ENCODE peak calls at places on chromosomes 6 and 20, in ten cellular contexts. W, A, Z, M, J, O, I, F, R and P are unnamed samples.

GRCh38 chr20:62391165-62392076 is 4.5 kb downstream of the RPS21 start:
- DNase-seq in W (no peak), A (no peak), Z (no peak), M (no peak), J (no peak), O (no peak), I (no peak), F (peak), R (no peak), P (no peak)

GRCh38 chr20:24194133-24194532 is 205.6 kb upstream of the GGTLC1 start:
- DNase-seq in W (no peak), A (no peak), Z (no peak), M (no peak), J (no peak), O (no peak), I (no peak), F (no peak), R (no peak), P (no peak)

GRCh38 chr6:2118136-2118535 is 127.3 kb downstream of the GMDS start:
- DNase-seq in W (no peak), A (no peak), Z (no peak), M (no peak), J (no peak), O (no peak), I (no peak), F (no peak), R (no peak), P (no peak)

GRCh38 chr20:60966031-60966430 is 286.0 kb upstream of the CDH4 start:
- DNase-seq in W (no peak), A (no peak), Z (no peak), M (no peak), J (no peak), O (no peak), I (no peak), F (no peak), R (no peak), P (no peak)

GRCh38 chr6:33746036-33746600 is 587 bp downstream of the IP6K3 start:
- DNase-seq in W (peak), A (peak), Z (no peak), M (peak), J (peak), O (peak), I (no peak), F (no peak), R (peak), P (no peak)

GRCh38 chr6:84897874-84898635 is 133.7 kb upstream of the TBX18 start:
- DNase-seq in W (peak), A (peak), Z (no peak), M (no peak), J (no peak), O (no peak), I (peak), F (no peak), R (no peak), P (no peak)

GRCh38 chr6:132483779-132484679 is 28.9 kb downstream of the STX7 start:
- DNase-seq in W (peak), A (peak), Z (peak), M (peak), J (no peak), O (peak), I (peak), F (no peak), R (no peak), P (no peak)

GRCh38 chr20:2955257-2955950 is 82.1 kb downstream of the PTPRA start:
- DNase-seq in W (no peak), A (no peak), Z (no peak), M (no peak), J (peak), O (no peak), I (no peak), F (no peak), R (no peak), P (no peak)

GRCh38 chr6:86856937-86857563 is 80.3 kb upstream of the HTR1E start:
- DNase-seq in W (peak), A (no peak), Z (peak), M (no peak), J (no peak), O (no peak), I (peak), F (peak), R (no peak), P (no peak)

GRCh38 chr20:46371656-46372055 is 34.8 kb downstream of the ELMO2 start:
- DNase-seq in W (no peak), A (no peak), Z (no peak), M (no peak), J (peak), O (no peak), I (no peak), F (no peak), R (no peak), P (no peak)

GRCh38 chr20:37651932-37652331 is 41.9 kb upstream of the CTNNBL1 start:
- DNase-seq in W (no peak), A (no peak), Z (peak), M (no peak), J (peak), O (peak), I (peak), F (peak), R (no peak), P (no peak)

GRCh38 chr6:69915346-69915745 is 49.0 kb downstream of the COL19A1 start:
- DNase-seq in W (no peak), A (no peak), Z (no peak), M (no peak), J (no peak), O (no peak), I (no peak), F (no peak), R (no peak), P (no peak)

GRCh38 chr6:114404339-114404955 is 61.6 kb upstream of the HS3ST5 start:
- DNase-seq in W (no peak), A (no peak), Z (no peak), M (no peak), J (no peak), O (no peak), I (no peak), F (no peak), R (no peak), P (no peak)

GRCh38 chr20:63950701-63951397 is 5.4 kb downstream of the UCKL1 start:
- DNase-seq in W (no peak), A (no peak), Z (no peak), M (no peak), J (peak), O (peak), I (no peak), F (no peak), R (no peak), P (no peak)

GRCh38 chr6:81747327-81747726 is 5.2 kb downstream of the TENT5A start:
- DNase-seq in W (no peak), A (no peak), Z (no peak), M (no peak), J (no peak), O (no peak), I (no peak), F (no peak), R (no peak), P (no peak)

GRCh38 chr6:104537185-104537584 is 322.5 kb downstream of the HACE1 start:
- DNase-seq in W (peak), A (no peak), Z (no peak), M (no peak), J (no peak), O (no peak), I (no peak), F (no peak), R (no peak), P (no peak)

GRCh38 chr20:22339091-22339881 is 245.1 kb downstream of the FOXA2 start:
- DNase-seq in W (peak), A (peak), Z (peak), M (no peak), J (no peak), O (no peak), I (peak), F (peak), R (no peak), P (peak)

GRCh38 chr6:146904596-146904995 is 299.6 kb upstream of the STXBP5 start:
- DNase-seq in W (no peak), A (no peak), Z (no peak), M (no peak), J (no peak), O (no peak), I (no peak), F (no peak), R (no peak), P (no peak)

GRCh38 chr6:108728826-108729225 is 119.4 kb upstream of the ARMC2 start:
- DNase-seq in W (no peak), A (no peak), Z (no peak), M (no peak), J (no peak), O (no peak), I (peak), F (no peak), R (no peak), P (no peak)

GRCh38 chr20:20546402-20546801 is 166.0 kb downstream of the RALGAPA2 start:
- DNase-seq in W (no peak), A (no peak), Z (no peak), M (no peak), J (peak), O (no peak), I (no peak), F (no peak), R (no peak), P (no peak)

DNA sequence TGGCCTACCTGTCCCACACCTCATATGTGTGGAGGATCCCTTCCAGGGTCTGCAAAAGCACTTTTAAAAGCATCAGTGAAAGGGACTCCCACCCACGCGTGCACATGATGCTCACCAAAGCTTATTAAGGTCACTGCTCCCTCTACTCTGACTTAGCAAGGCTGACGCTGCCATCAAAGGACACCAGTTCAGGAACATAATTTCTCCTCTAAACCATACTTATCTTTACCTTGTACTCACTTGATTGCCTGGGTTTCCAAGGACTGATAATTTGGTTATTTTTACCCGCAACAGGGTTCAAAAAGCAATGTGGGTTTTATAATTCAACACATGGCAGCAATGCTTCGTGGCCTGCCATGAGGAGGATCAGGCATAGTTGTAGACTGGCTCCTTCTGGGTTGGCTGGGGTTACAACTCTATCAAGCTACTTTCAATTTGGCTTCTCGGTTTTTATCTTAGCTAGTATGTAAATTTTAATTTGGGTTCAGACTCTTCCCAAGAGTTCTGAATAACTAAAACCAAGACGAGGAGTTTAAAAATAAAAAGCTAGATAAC is 52.2 kb upstream of the EMILIN3 start:
- DNase-seq in W (no peak), A (no peak), Z (no peak), M (no peak), J (no peak), O (no peak), I (no peak), F (no peak), R (no peak), P (no peak)
- TF ChIP-seq POLR2A in W (no peak), A (no peak), Z (no peak), M (no peak), J (no peak), O (no peak), I (no peak), F (no peak), R (no peak), P (no peak)

GRCh38 chr6:116371384-116372209 is 850 bp downstream of the DSE start:
- DNase-seq in W (peak), A (peak), Z (no peak), M (peak), J (peak), O (peak), I (peak), F (peak), R (peak), P (peak)

GRCh38 chr6:116370328-116370716 is 425 bp upstream of the DSE start:
- DNase-seq in W (no peak), A (no peak), Z (no peak), M (no peak), J (no peak), O (no peak), I (peak), F (no peak), R (no peak), P (peak)

GRCh38 chr6:116373300-116373699 is 2.6 kb downstream of the DSE start:
- DNase-seq in W (peak), A (no peak), Z (no peak), M (no peak), J (no peak), O (no peak), I (no peak), F (no peak), R (no peak), P (no peak)

GRCh38 chr6:116369540-116370327 is 1.0 kb upstream of the DSE start:
- DNase-seq in W (no peak), A (no peak), Z (no peak), M (no peak), J (no peak), O (no peak), I (no peak), F (no peak), R (no peak), P (no peak)

GRCh38 chr6:116370717-116371383 is at the start of gene DSE:
- DNase-seq in W (peak), A (peak), Z (peak), M (peak), J (peak), O (peak), I (peak), F (peak), R (peak), P (peak)
- TF ChIP-seq POLR2A in W (peak), A (peak), Z (no peak), M (peak), J (peak), O (peak), I (peak), F (peak), R (peak), P (peak)

DNA sequence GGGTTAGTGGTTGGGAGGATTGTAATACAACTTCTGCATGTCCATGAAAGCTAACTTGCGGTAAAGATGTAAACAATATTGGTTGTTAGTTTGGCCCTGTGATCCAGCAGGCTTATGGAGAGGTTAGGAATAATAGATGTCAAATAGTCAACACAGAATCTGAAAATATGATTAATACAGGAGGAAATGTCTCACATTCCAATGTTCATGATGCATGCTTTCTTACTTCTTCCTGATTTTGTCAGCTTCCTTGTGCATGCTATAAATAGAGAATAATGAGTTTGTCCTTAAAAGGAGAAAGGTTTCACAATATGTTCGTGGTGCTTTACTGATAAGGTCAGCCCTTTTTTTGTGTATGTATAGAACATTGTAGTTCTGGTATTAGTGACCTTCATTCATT is 136.7 kb downstream of the MMUT start:
- DNase-seq in W (peak), A (peak), Z (no peak), M (no peak), J (no peak), O (no peak), I (peak), F (no peak), R (no peak), P (no peak)
- TF ChIP-seq POLR2A in W (no peak), A (no peak), Z (no peak), M (no peak), J (no peak), O (no peak), I (no peak), F (no peak), R (no peak), P (no peak)

DNA sequence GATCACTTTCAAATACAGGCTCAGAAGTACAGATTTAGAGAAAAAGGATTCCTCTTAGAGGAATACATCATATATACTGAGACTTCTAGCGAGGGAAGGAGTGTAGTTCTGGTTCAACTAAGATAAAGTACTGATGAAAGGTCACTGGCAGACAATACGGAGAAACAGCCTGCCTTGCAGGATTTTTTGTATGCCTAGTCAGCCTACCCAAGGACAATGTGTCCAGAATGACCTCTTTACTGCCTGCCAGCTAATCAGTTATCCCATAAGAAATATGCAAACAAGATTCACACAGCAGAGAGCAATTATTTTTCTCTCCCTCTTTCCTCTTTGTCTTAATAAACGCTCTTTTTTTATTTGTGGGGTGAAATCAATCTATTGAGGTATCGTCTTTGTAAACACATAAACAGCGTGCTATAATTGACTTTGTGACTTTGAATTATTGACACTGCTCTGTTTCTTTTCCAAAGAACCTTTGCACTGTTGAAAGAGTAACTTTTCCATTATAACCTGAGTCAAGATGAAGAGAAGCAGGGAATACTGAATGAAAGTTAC is 1.4 kb upstream of the TSPYL4 start:
- DNase-seq in W (no peak), A (no peak), Z (peak), M (no peak), J (no peak), O (no peak), I (no peak), F (no peak), R (no peak), P (no peak)
- TF ChIP-seq POLR2A in W (no peak), A (no peak), Z (no peak), M (no peak), J (no peak), O (no peak), I (no peak), F (no peak), R (no peak), P (no peak)

DNA sequence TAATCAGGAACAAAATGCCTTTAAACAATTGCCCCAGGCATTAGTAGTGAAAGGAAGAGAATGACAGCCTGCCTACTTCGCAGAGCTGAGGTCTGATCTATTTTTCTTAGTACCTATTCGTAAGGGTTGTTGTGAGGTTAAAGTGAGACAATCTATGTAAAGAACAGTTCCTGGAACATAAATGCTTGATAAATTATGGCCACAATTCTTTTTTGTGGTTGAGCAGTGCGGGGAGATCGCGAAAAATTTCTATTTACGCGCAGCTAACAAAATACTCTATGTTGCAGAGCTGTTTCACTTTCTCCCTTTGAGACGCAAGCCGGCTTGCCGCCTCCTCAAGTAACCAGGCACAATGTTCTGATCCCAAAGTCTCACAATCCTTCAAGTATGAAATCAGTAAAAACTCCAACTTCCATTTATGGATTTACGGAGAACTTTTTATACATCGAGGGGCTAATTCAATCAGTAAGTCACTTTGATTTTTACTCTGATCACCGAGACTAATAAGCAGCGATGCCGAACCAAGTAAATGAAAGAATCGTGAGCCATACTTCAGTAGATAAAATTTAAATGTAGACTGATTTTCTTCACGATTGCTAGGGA is 839 bp upstream of the PNRC1 start:
- DNase-seq in W (peak), A (no peak), Z (no peak), M (peak), J (peak), O (peak), I (no peak), F (no peak), R (peak), P (peak)
- TF ChIP-seq POLR2A in W (no peak), A (no peak), Z (no peak), M (peak), J (peak), O (no peak), I (no peak), F (peak), R (peak), P (peak)